ENCODE peak calls at places on chromosomes 4 and X, in four cellular contexts. P, Y, F and U are unnamed samples.

GRCh38 chr4:14918336-14918735 is 83.9 kb upstream of the CPEB2 start:
- DNase-seq in F (no peak), P (no peak), Y (no peak), U (no peak)

GRCh38 chrX:45134303-45134702 is 66.4 kb downstream of the DIPK2B start:
- DNase-seq in F (no peak), P (peak; percentile 77), Y (peak; percentile 11), U (no peak)

GRCh38 chr4:85860066-85860465 is 385.1 kb downstream of the ARHGAP24 start:
- DNase-seq in Y (no peak), F (no peak), P (no peak), U (no peak)

GRCh38 chr4:107349266-107349665 is 313.2 kb upstream of the DKK2 start:
- DNase-seq in Y (no peak), P (no peak), F (peak; percentile 47), U (no peak)

GRCh38 chr4:47222276-47222675 is 190.9 kb downstream of the GABRB1 start:
- DNase-seq in Y (no peak), P (no peak), F (no peak), U (no peak)

GRCh38 chrX:109826954-109827708 is 94.1 kb upstream of the ACSL4 start:
- DNase-seq in F (no peak), Y (no peak), P (peak; percentile 72), U (peak; percentile 21)

GRCh38 chr4:95294291-95294690 is 254.5 kb downstream of the UNC5C start:
- DNase-seq in Y (no peak), F (no peak), P (no peak), U (no peak)

GRCh38 chr4:63983224-63983623 is 426.0 kb downstream of the TECRL start:
- DNase-seq in P (no peak), F (no peak), Y (no peak), U (no peak)

GRCh38 chr4:110003401-110004187 is 90.9 kb downstream of the EGF start:
- DNase-seq in F (no peak), P (no peak), Y (no peak), U (no peak)

GRCh38 chr4:177047851-177048174 is 255.1 kb upstream of the VEGFC start:
- DNase-seq in Y (no peak), F (no peak), P (no peak), U (no peak)

GRCh38 chrX:2692221-2693122 is 1.4 kb downstream of the CD99 start:
- DNase-seq in Y (peak; percentile 64), F (no peak), P (no peak), U (peak; percentile 31)

GRCh38 chr4:41394362-41394960 is 137.7 kb downstream of the UCHL1 start:
- DNase-seq in P (no peak), Y (no peak), F (no peak), U (no peak)

GRCh38 chr4:104901438-104901837 is 245.2 kb upstream of the TET2 start:
- DNase-seq in Y (no peak), F (peak; percentile 1), P (no peak), U (no peak)

GRCh38 chr4:125952631-125953030 is 637.9 kb downstream of the FAT4 start:
- DNase-seq in P (no peak), F (no peak), Y (no peak), U (no peak)

GRCh38 chrX:130109429-130110378 is 593 bp downstream of the ELF4 start:
- DNase-seq in P (no peak), Y (peak; percentile 38), F (no peak), U (no peak)

GRCh38 chr4:136562842-136563241 is 969.5 kb downstream of the PCDH18 start:
- DNase-seq in P (peak; percentile 13), F (no peak), Y (no peak), U (no peak)

GRCh38 chr4:138868562-138868961 is 147.0 kb upstream of the NOCT start:
- DNase-seq in F (no peak), Y (no peak), P (no peak), U (no peak)

GRCh38 chrX:133670394-133670793 is 255.1 kb upstream of the GPC4 start:
- DNase-seq in Y (peak; percentile 33), F (no peak), P (no peak), U (peak; percentile 28)

GRCh38 chr4:14906805-14907204 is 95.5 kb upstream of the CPEB2 start:
- DNase-seq in F (no peak), Y (no peak), P (no peak), U (no peak)

GRCh38 chr4:102623622-102624021 is 122.5 kb downstream of the NFKB1 start:
- DNase-seq in F (no peak), P (peak; percentile 77), Y (peak; percentile 33), U (peak; percentile 81)

GRCh38 chr4:3513807-3514206 is 18.4 kb downstream of the LRPAP1 start:
- DNase-seq in F (no peak), Y (no peak), P (no peak), U (no peak)

GRCh38 chr4:89939994-89940393 is 45.3 kb downstream of the MMRN1 start:
- DNase-seq in Y (no peak), F (no peak), P (no peak), U (no peak)

GRCh38 chrX:30620980-30621716 is 32.1 kb upstream of the GK start:
- DNase-seq in P (no peak), F (no peak), Y (peak; percentile 9), U (peak; percentile 30)
- TF ChIP-seq PHF8 in P (no peak), F (no peak), Y (no peak), U (no peak)

GRCh38 chrX:47228550-47229270 is 4.1 kb upstream of the USP11 start:
- DNase-seq in F (no peak), P (no peak), Y (no peak), U (no peak)
- TF ChIP-seq PHF8 in F (no peak), P (no peak), Y (no peak), U (no peak)

DNA sequence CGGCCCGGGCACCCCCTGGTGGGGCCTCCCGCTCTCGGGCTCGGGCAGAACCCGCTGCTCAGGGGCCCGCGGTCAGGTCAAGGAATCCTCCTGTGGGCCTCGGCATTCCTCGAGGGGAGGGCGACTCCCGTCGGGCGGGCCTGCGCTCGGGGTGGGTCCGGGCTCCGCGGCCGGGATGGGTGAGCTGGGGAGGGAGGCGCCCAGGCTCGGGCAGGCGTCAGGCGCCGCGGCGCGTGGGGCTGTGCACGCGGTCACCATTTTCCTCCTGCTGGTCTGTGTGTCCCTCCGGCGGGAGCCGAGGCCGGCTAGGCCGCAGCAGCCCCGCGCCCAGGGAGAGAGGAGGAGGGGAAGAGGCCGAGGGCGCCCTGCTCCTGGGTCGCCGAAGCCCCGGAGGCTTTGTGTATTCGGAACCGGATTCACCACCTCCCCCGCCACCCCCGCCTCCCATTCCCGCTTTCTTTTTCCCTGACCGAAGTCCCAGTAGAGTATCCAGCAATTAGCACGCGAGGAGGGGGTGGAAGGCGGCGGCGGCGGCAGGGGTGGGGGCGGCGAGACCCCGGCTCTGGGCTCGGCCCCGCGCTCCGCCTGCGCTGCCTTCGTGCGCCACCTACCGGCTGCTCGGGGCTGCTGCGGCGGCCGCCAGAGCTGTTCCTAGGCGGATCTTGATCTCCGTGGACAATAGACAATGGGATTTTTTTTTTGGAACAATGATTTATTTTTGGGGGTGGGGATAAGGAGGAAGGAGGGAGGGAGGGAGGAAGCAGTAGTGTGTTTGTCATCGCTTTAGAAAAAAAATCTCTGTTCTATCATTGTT is 99.0 kb upstream of the MAML3 start:
- DNase-seq in Y (peak; percentile 73), F (no peak), P (no peak), U (peak; percentile 77)
- TF ChIP-seq PHF8 in Y (no peak), F (peak; percentile 30), P (no peak), U (peak; percentile 40)

GRCh38 chrX:19556202-19556601 is 40.9 kb upstream of the MAP3K15 start:
- DNase-seq in P (no peak), F (no peak), Y (no peak), U (no peak)
- TF ChIP-seq PHF8 in P (no peak), F (no peak), Y (no peak), U (no peak)

DNA sequence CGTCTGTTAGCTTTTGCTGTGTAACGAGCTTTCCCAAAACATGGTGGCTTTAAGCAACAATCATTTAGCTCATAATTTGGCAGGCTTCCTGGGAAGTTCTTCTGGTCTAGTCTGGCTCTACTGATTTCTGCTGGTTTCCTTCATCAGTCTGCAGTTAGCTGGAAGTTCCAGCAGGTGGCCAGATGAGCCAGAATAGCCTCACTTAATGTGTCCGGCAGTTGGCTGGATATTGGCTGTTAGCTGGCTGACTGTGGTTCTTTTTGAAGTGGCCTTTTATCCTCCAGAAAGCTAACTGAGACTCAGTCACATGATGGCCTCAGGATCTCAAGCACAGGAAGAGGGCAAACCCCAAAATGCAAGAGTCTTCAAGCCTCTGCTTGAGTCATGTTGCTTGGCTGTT is 34.9 kb downstream of the FTHL17 start:
- DNase-seq in P (peak; percentile 42), Y (peak; percentile 38), F (no peak), U (peak; percentile 31)
- TF ChIP-seq PHF8 in P (no peak), Y (no peak), F (no peak), U (no peak)

GRCh38 chrX:74291964-74292891 is 11.8 kb upstream of the ZCCHC13 start:
- DNase-seq in P (peak; percentile 76), Y (peak; percentile 92), F (peak; percentile 71), U (peak; percentile 95)

GRCh38 chrX:74284391-74284952 is 19.5 kb upstream of the ZCCHC13 start:
- DNase-seq in P (no peak), Y (no peak), F (no peak), U (no peak)

GRCh38 chrX:74291577-74291963 is 12.4 kb upstream of the ZCCHC13 start:
- DNase-seq in F (no peak), P (no peak), Y (peak; percentile 4), U (no peak)

DNA sequence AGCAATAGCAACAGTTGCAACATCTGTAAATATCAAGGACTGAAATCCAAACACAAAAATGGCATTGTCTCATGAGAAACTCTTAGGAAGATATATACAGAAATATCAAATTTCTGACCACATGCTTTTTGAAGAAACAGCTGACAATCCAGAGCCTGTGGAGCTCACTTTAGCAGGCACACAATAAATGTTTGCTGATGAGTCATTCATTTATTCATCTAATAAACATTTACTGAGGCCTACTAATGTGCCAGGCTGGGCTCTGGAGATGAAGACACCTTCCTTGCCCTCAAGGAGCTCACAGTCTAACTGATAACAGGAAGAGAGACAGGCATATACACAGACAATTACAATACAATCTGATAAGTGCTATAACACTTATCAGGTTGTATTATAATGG is 17.0 kb upstream of the ZCCHC13 start:
- DNase-seq in F (no peak), P (peak; percentile 1), Y (no peak), U (peak; percentile 28)
- TF ChIP-seq PHF8 in F (no peak), P (no peak), Y (no peak), U (no peak)

GRCh38 chrX:23403849-23404248 is 69.2 kb downstream of the PTCHD1 start:
- DNase-seq in F (no peak), P (no peak), Y (no peak), U (peak; percentile 7)
- TF ChIP-seq PHF8 in F (no peak), P (no peak), Y (no peak), U (no peak)

GRCh38 chr4:48943387-48943786 is 36.8 kb upstream of the OCIAD2 start:
- DNase-seq in Y (peak; percentile 21), F (no peak), P (peak; percentile 22), U (peak; percentile 53)

GRCh38 chr4:48944252-48944651 is 37.7 kb upstream of the OCIAD2 start:
- DNase-seq in F (no peak), Y (no peak), P (no peak), U (peak; percentile 15)

GRCh38 chr4:48938831-48939230 is 32.3 kb upstream of the OCIAD2 start:
- DNase-seq in P (no peak), F (no peak), Y (no peak), U (no peak)

GRCh38 chr4:48937033-48937432 is 30.5 kb upstream of the OCIAD2 start:
- DNase-seq in F (no peak), Y (no peak), P (no peak), U (no peak)

DNA sequence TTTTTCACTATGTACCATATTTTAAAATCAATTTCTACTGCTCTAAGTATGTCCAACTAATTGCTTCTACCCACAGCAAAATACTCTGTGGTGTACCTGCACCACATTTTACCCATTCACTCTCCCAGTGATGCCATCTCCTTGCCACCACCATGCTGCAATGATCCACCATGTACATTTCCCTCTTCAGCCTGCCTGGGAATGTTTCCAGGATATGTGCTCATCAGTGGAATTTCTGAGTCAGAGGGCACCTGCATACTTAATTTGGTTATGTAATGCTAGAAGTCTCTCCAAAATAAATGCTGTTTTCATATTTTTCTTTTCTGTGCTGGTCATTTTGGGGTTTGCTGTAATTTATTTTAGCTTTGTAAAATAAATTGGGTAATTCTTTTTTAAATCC is 33.2 kb upstream of the OCIAD2 start:
- DNase-seq in Y (no peak), F (no peak), P (no peak), U (peak; percentile 8)
- TF ChIP-seq PHF8 in Y (no peak), F (no peak), P (no peak), U (no peak)